ENCODE peak calls at places on chromosomes 11 and 22, in ten cellular contexts. One of them, this sample, is unnamed.

GRCh38 chr11:132032555-132032954 is 662.1 kb downstream of the NTM start:
- DNase-seq in nephron progenitor cell: no peak
- DNase-seq in A172: no peak
- DNase-seq in NCI-H1417: no peak
- DNase-seq in ovary: no peak
- DNase-seq in HepG2: no peak
- DNase-seq in astrocyte of the spinal cord: peak
- DNase-seq in Kasumi-1: no peak
- DNase-seq in stimulated activated CD8-positive, alpha-beta memory T cell treated with anti-CD3 and anti-CD28 coated beads, Interleukin-7, amount 100 ng/mL, for 48 hours: no peak
- DNase-seq in mesenteric fat pad: no peak
- DNase-seq in this sample: no peak

GRCh38 chr11:97995874-97996273 is 1024.9 kb upstream of the CNTN5 start:
- DNase-seq in A172: no peak
- DNase-seq in Kasumi-1: no peak
- DNase-seq in mesenteric fat pad: no peak
- DNase-seq in ovary: no peak
- DNase-seq in astrocyte of the spinal cord: no peak
- DNase-seq in HepG2: no peak
- DNase-seq in stimulated activated CD8-positive, alpha-beta memory T cell treated with anti-CD3 and anti-CD28 coated beads, Interleukin-7, amount 100 ng/mL, for 48 hours: no peak
- DNase-seq in NCI-H1417: peak
- DNase-seq in nephron progenitor cell: no peak
- DNase-seq in this sample: no peak

GRCh38 chr11:85182437-85183109 is 444.6 kb downstream of the DLG2 start:
- DNase-seq in mesenteric fat pad: no peak
- DNase-seq in astrocyte of the spinal cord: peak
- DNase-seq in NCI-H1417: peak
- DNase-seq in HepG2: peak
- DNase-seq in nephron progenitor cell: peak
- DNase-seq in ovary: no peak
- DNase-seq in A172: peak
- DNase-seq in Kasumi-1: peak
- DNase-seq in stimulated activated CD8-positive, alpha-beta memory T cell treated with anti-CD3 and anti-CD28 coated beads, Interleukin-7, amount 100 ng/mL, for 48 hours: no peak
- DNase-seq in this sample: peak

GRCh38 chr11:8793114-8793777 is 110.7 kb downstream of the RPL27A start:
- DNase-seq in mesenteric fat pad: no peak
- DNase-seq in stimulated activated CD8-positive, alpha-beta memory T cell treated with anti-CD3 and anti-CD28 coated beads, Interleukin-7, amount 100 ng/mL, for 48 hours: no peak
- DNase-seq in ovary: no peak
- DNase-seq in astrocyte of the spinal cord: no peak
- DNase-seq in nephron progenitor cell: no peak
- DNase-seq in A172: no peak
- DNase-seq in Kasumi-1: no peak
- DNase-seq in NCI-H1417: no peak
- DNase-seq in HepG2: peak
- DNase-seq in this sample: no peak

GRCh38 chr22:50269573-50270301 is 443 bp downstream of the MAPK11 start:
- DNase-seq in Kasumi-1: no peak
- DNase-seq in nephron progenitor cell: peak
- DNase-seq in astrocyte of the spinal cord: peak
- DNase-seq in NCI-H1417: peak
- DNase-seq in mesenteric fat pad: no peak
- DNase-seq in stimulated activated CD8-positive, alpha-beta memory T cell treated with anti-CD3 and anti-CD28 coated beads, Interleukin-7, amount 100 ng/mL, for 48 hours: no peak
- DNase-seq in A172: no peak
- DNase-seq in HepG2: no peak
- DNase-seq in ovary: peak
- DNase-seq in this sample: peak

GRCh38 chr11:126634963-126635362 is 279.5 kb downstream of the ST3GAL4 start:
- DNase-seq in HepG2: no peak
- DNase-seq in Kasumi-1: no peak
- DNase-seq in astrocyte of the spinal cord: no peak
- DNase-seq in A172: no peak
- DNase-seq in stimulated activated CD8-positive, alpha-beta memory T cell treated with anti-CD3 and anti-CD28 coated beads, Interleukin-7, amount 100 ng/mL, for 48 hours: no peak
- DNase-seq in ovary: no peak
- DNase-seq in NCI-H1417: no peak
- DNase-seq in nephron progenitor cell: no peak
- DNase-seq in mesenteric fat pad: no peak
- DNase-seq in this sample: no peak

GRCh38 chr22:43172191-43172590 is 14.7 kb downstream of the TTLL12 start:
- DNase-seq in mesenteric fat pad: no peak
- DNase-seq in A172: no peak
- DNase-seq in Kasumi-1: no peak
- DNase-seq in nephron progenitor cell: no peak
- DNase-seq in stimulated activated CD8-positive, alpha-beta memory T cell treated with anti-CD3 and anti-CD28 coated beads, Interleukin-7, amount 100 ng/mL, for 48 hours: no peak
- DNase-seq in HepG2: no peak
- DNase-seq in astrocyte of the spinal cord: no peak
- DNase-seq in NCI-H1417: no peak
- DNase-seq in ovary: no peak
- DNase-seq in this sample: no peak

GRCh38 chr11:72236083-72236697 is 7.8 kb downstream of the PHOX2A start:
- DNase-seq in NCI-H1417: no peak
- DNase-seq in A172: no peak
- DNase-seq in Kasumi-1: no peak
- DNase-seq in stimulated activated CD8-positive, alpha-beta memory T cell treated with anti-CD3 and anti-CD28 coated beads, Interleukin-7, amount 100 ng/mL, for 48 hours: no peak
- DNase-seq in ovary: no peak
- DNase-seq in nephron progenitor cell: no peak
- DNase-seq in astrocyte of the spinal cord: no peak
- DNase-seq in HepG2: no peak
- DNase-seq in mesenteric fat pad: peak
- DNase-seq in this sample: no peak

GRCh38 chr11:1254733-1255132 is 31.9 kb downstream of the MUC5B start:
- DNase-seq in astrocyte of the spinal cord: no peak
- DNase-seq in stimulated activated CD8-positive, alpha-beta memory T cell treated with anti-CD3 and anti-CD28 coated beads, Interleukin-7, amount 100 ng/mL, for 48 hours: no peak
- DNase-seq in ovary: no peak
- DNase-seq in mesenteric fat pad: no peak
- DNase-seq in A172: no peak
- DNase-seq in NCI-H1417: no peak
- DNase-seq in Kasumi-1: no peak
- DNase-seq in nephron progenitor cell: no peak
- DNase-seq in HepG2: no peak
- DNase-seq in this sample: no peak

GRCh38 chr22:48492371-48493320 is 1335.0 kb downstream of the BRD1 start:
- DNase-seq in A172: peak
- DNase-seq in HepG2: peak
- DNase-seq in astrocyte of the spinal cord: peak
- DNase-seq in NCI-H1417: peak
- DNase-seq in Kasumi-1: peak
- DNase-seq in ovary: peak
- DNase-seq in nephron progenitor cell: peak
- DNase-seq in stimulated activated CD8-positive, alpha-beta memory T cell treated with anti-CD3 and anti-CD28 coated beads, Interleukin-7, amount 100 ng/mL, for 48 hours: no peak
- DNase-seq in mesenteric fat pad: no peak
- DNase-seq in this sample: peak

GRCh38 chr22:37032535-37033460 is 13.3 kb downstream of the MPST start:
- DNase-seq in HepG2: peak
- DNase-seq in A172: peak
- DNase-seq in ovary: no peak
- DNase-seq in astrocyte of the spinal cord: peak
- DNase-seq in NCI-H1417: no peak
- DNase-seq in nephron progenitor cell: no peak
- DNase-seq in Kasumi-1: peak
- DNase-seq in mesenteric fat pad: no peak
- DNase-seq in stimulated activated CD8-positive, alpha-beta memory T cell treated with anti-CD3 and anti-CD28 coated beads, Interleukin-7, amount 100 ng/mL, for 48 hours: no peak
- DNase-seq in this sample: peak

GRCh38 chr22:47215851-47216250 is 453.4 kb downstream of the TBC1D22A start:
- DNase-seq in ovary: no peak
- DNase-seq in HepG2: no peak
- DNase-seq in NCI-H1417: no peak
- DNase-seq in A172: no peak
- DNase-seq in nephron progenitor cell: no peak
- DNase-seq in astrocyte of the spinal cord: no peak
- DNase-seq in mesenteric fat pad: peak
- DNase-seq in Kasumi-1: no peak
- DNase-seq in stimulated activated CD8-positive, alpha-beta memory T cell treated with anti-CD3 and anti-CD28 coated beads, Interleukin-7, amount 100 ng/mL, for 48 hours: no peak
- DNase-seq in this sample: no peak

GRCh38 chr22:35349704-35350538 is 31.0 kb upstream of the HMOX1 start:
- DNase-seq in Kasumi-1: no peak
- DNase-seq in astrocyte of the spinal cord: peak
- DNase-seq in NCI-H1417: peak
- DNase-seq in A172: no peak
- DNase-seq in stimulated activated CD8-positive, alpha-beta memory T cell treated with anti-CD3 and anti-CD28 coated beads, Interleukin-7, amount 100 ng/mL, for 48 hours: no peak
- DNase-seq in HepG2: no peak
- DNase-seq in nephron progenitor cell: peak
- DNase-seq in ovary: peak
- DNase-seq in mesenteric fat pad: no peak
- DNase-seq in this sample: no peak

GRCh38 chr11:46119352-46120216 is 1.7 kb downstream of the PHF21A start:
- DNase-seq in Kasumi-1: peak
- DNase-seq in HepG2: peak
- DNase-seq in ovary: peak
- DNase-seq in astrocyte of the spinal cord: peak
- DNase-seq in nephron progenitor cell: peak
- DNase-seq in stimulated activated CD8-positive, alpha-beta memory T cell treated with anti-CD3 and anti-CD28 coated beads, Interleukin-7, amount 100 ng/mL, for 48 hours: peak
- DNase-seq in A172: peak
- DNase-seq in mesenteric fat pad: no peak
- DNase-seq in NCI-H1417: peak
- DNase-seq in this sample: peak

GRCh38 chr22:35783943-35784614 is 66.4 kb downstream of the APOL5 start:
- DNase-seq in A172: peak
- DNase-seq in stimulated activated CD8-positive, alpha-beta memory T cell treated with anti-CD3 and anti-CD28 coated beads, Interleukin-7, amount 100 ng/mL, for 48 hours: no peak
- DNase-seq in mesenteric fat pad: no peak
- DNase-seq in Kasumi-1: no peak
- DNase-seq in HepG2: no peak
- DNase-seq in NCI-H1417: no peak
- DNase-seq in nephron progenitor cell: no peak
- DNase-seq in ovary: no peak
- DNase-seq in astrocyte of the spinal cord: peak
- DNase-seq in this sample: peak

GRCh38 chr11:126816655-126817054 is 183.9 kb downstream of the KIRREL3 start:
- DNase-seq in Kasumi-1: no peak
- DNase-seq in mesenteric fat pad: no peak
- DNase-seq in stimulated activated CD8-positive, alpha-beta memory T cell treated with anti-CD3 and anti-CD28 coated beads, Interleukin-7, amount 100 ng/mL, for 48 hours: no peak
- DNase-seq in nephron progenitor cell: no peak
- DNase-seq in HepG2: no peak
- DNase-seq in A172: peak
- DNase-seq in astrocyte of the spinal cord: peak
- DNase-seq in ovary: no peak
- DNase-seq in NCI-H1417: peak
- DNase-seq in this sample: no peak

GRCh38 chr11:125084761-125085231 is 21.7 kb downstream of the SLC37A2 start:
- DNase-seq in nephron progenitor cell: no peak
- DNase-seq in NCI-H1417: no peak
- DNase-seq in astrocyte of the spinal cord: no peak
- DNase-seq in Kasumi-1: no peak
- DNase-seq in HepG2: no peak
- DNase-seq in A172: no peak
- DNase-seq in ovary: no peak
- DNase-seq in mesenteric fat pad: peak
- DNase-seq in stimulated activated CD8-positive, alpha-beta memory T cell treated with anti-CD3 and anti-CD28 coated beads, Interleukin-7, amount 100 ng/mL, for 48 hours: no peak
- DNase-seq in this sample: no peak

GRCh38 chr22:50086526-50086925 is 1.3 kb upstream of the MLC1 start:
- DNase-seq in ovary: no peak
- DNase-seq in stimulated activated CD8-positive, alpha-beta memory T cell treated with anti-CD3 and anti-CD28 coated beads, Interleukin-7, amount 100 ng/mL, for 48 hours: no peak
- DNase-seq in HepG2: no peak
- DNase-seq in NCI-H1417: no peak
- DNase-seq in mesenteric fat pad: no peak
- DNase-seq in astrocyte of the spinal cord: no peak
- DNase-seq in Kasumi-1: no peak
- DNase-seq in A172: no peak
- DNase-seq in nephron progenitor cell: no peak
- DNase-seq in this sample: no peak

GRCh38 chr11:34636127-34636526 is 15.2 kb downstream of the EHF start:
- DNase-seq in Kasumi-1: no peak
- DNase-seq in HepG2: no peak
- DNase-seq in mesenteric fat pad: no peak
- DNase-seq in stimulated activated CD8-positive, alpha-beta memory T cell treated with anti-CD3 and anti-CD28 coated beads, Interleukin-7, amount 100 ng/mL, for 48 hours: no peak
- DNase-seq in NCI-H1417: no peak
- DNase-seq in astrocyte of the spinal cord: no peak
- DNase-seq in A172: no peak
- DNase-seq in nephron progenitor cell: no peak
- DNase-seq in ovary: no peak
- DNase-seq in this sample: no peak

GRCh38 chr11:114921697-114922096 is 243.4 kb downstream of the NXPE2 start:
- DNase-seq in HepG2: no peak
- DNase-seq in stimulated activated CD8-positive, alpha-beta memory T cell treated with anti-CD3 and anti-CD28 coated beads, Interleukin-7, amount 100 ng/mL, for 48 hours: no peak
- DNase-seq in A172: no peak
- DNase-seq in Kasumi-1: no peak
- DNase-seq in ovary: no peak
- DNase-seq in mesenteric fat pad: no peak
- DNase-seq in NCI-H1417: no peak
- DNase-seq in astrocyte of the spinal cord: no peak
- DNase-seq in nephron progenitor cell: no peak
- DNase-seq in this sample: no peak

GRCh38 chr11:129455756-129456436 is 80.2 kb downstream of the BARX2 start:
- DNase-seq in nephron progenitor cell: peak
- DNase-seq in NCI-H1417: no peak
- DNase-seq in stimulated activated CD8-positive, alpha-beta memory T cell treated with anti-CD3 and anti-CD28 coated beads, Interleukin-7, amount 100 ng/mL, for 48 hours: no peak
- DNase-seq in astrocyte of the spinal cord: no peak
- DNase-seq in HepG2: no peak
- DNase-seq in Kasumi-1: no peak
- DNase-seq in A172: no peak
- DNase-seq in ovary: no peak
- DNase-seq in mesenteric fat pad: no peak
- DNase-seq in this sample: no peak

GRCh38 chr11:124983674-124984511 is 29.9 kb downstream of the CCDC15 start:
- DNase-seq in stimulated activated CD8-positive, alpha-beta memory T cell treated with anti-CD3 and anti-CD28 coated beads, Interleukin-7, amount 100 ng/mL, for 48 hours: no peak
- DNase-seq in mesenteric fat pad: peak
- DNase-seq in A172: no peak
- DNase-seq in astrocyte of the spinal cord: no peak
- DNase-seq in Kasumi-1: no peak
- DNase-seq in HepG2: no peak
- DNase-seq in nephron progenitor cell: no peak
- DNase-seq in NCI-H1417: no peak
- DNase-seq in ovary: no peak
- DNase-seq in this sample: no peak

GRCh38 chr11:68106165-68106940 is 14.8 kb downstream of the CHKA start:
- DNase-seq in nephron progenitor cell: no peak
- DNase-seq in astrocyte of the spinal cord: no peak
- DNase-seq in Kasumi-1: no peak
- DNase-seq in A172: no peak
- DNase-seq in stimulated activated CD8-positive, alpha-beta memory T cell treated with anti-CD3 and anti-CD28 coated beads, Interleukin-7, amount 100 ng/mL, for 48 hours: no peak
- DNase-seq in HepG2: peak
- DNase-seq in mesenteric fat pad: no peak
- DNase-seq in NCI-H1417: no peak
- DNase-seq in ovary: no peak
- DNase-seq in this sample: no peak